ENCODE peak calls at places on chromosomes 7 and 10, in five cellular contexts. W is sigmoid colon, S is transverse colon, N is upper lobe of left lung, K is suprapubic skin. I is an unnamed sample.

GRCh38 chr7:92781117-92781720 is 55.2 kb downstream of the CDK6 start:
- DNase-seq in K (no peak), S (no peak), N (no peak), W (no peak), I (no peak)

GRCh38 chr10:78520737-78521430 is 487.2 kb downstream of the RPS24 start:
- DNase-seq in N (no peak), K (peak), W (no peak), S (no peak), I (no peak)

GRCh38 chr10:12077580-12078180 is 8.9 kb downstream of the DHTKD1 start:
- DNase-seq in N (no peak), K (no peak), S (no peak), W (no peak), I (no peak)

GRCh38 chr10:91410638-91411367 is 659 bp downstream of the HECTD2 start:
- DNase-seq in K (peak), W (no peak), N (no peak), S (no peak), I (no peak)

GRCh38 chr10:83539528-83540308 is 599.6 kb upstream of the GHITM start:
- DNase-seq in W (peak), K (no peak), N (no peak), S (peak), I (no peak)

GRCh38 chr10:12960431-12960898 is 41.0 kb downstream of the CCDC3 start:
- DNase-seq in S (peak), K (no peak), N (no peak), W (no peak), I (no peak)

GRCh38 chr7:13421779-13422178 is 567.7 kb downstream of the ETV1 start:
- DNase-seq in S (no peak), K (no peak), W (no peak), N (no peak), I (no peak)

GRCh38 chr7:22393825-22394458 is 37.0 kb upstream of the RAPGEF5 start:
- DNase-seq in S (no peak), W (no peak), N (no peak), K (no peak), I (no peak)

GRCh38 chr7:101911011-101911799 is 93.8 kb downstream of the CUX1 start:
- DNase-seq in W (peak), S (no peak), K (peak), N (peak), I (no peak)

GRCh38 chr7:41786943-41787342 is 84.1 kb upstream of the INHBA start:
- DNase-seq in W (no peak), S (no peak), K (no peak), N (no peak), I (no peak)

GRCh38 chr10:8278099-8278498 is 223.6 kb downstream of the GATA3 start:
- DNase-seq in W (no peak), S (no peak), K (no peak), N (no peak), I (peak)

GRCh38 chr10:55370021-55370420 is 569.0 kb upstream of the PCDH15 start:
- DNase-seq in K (no peak), S (no peak), W (no peak), N (no peak), I (no peak)

GRCh38 chr7:98368721-98369120 is 32.2 kb downstream of the BAIAP2L1 start:
- DNase-seq in K (no peak), S (no peak), W (no peak), N (no peak), I (no peak)

GRCh38 chr10:24858908-24859270 is 93.5 kb downstream of the PRTFDC1 start:
- DNase-seq in W (no peak), K (no peak), N (no peak), S (no peak), I (no peak)

GRCh38 chr7:113635492-113635891 is 283.3 kb downstream of the PPP1R3A start:
- DNase-seq in W (no peak), S (no peak), K (no peak), N (no peak), I (no peak)

GRCh38 chr7:2838873-2839578 is 5.1 kb downstream of the GNA12 start:
- DNase-seq in N (no peak), S (peak), W (no peak), K (no peak), I (no peak)

GRCh38 chr10:60384006-60384405 is 5.7 kb downstream of the ANK3 start:
- DNase-seq in S (no peak), N (no peak), K (no peak), W (no peak), I (no peak)

GRCh38 chr10:5094265-5095205 is at the start of gene AKR1C3:
- DNase-seq in K (no peak), W (no peak), S (no peak), N (no peak), I (no peak)

GRCh38 chr10:77746313-77746712 is 108.7 kb upstream of the KCNMA1 start:
- DNase-seq in W (no peak), K (no peak), S (no peak), N (no peak), I (no peak)

GRCh38 chr7:159098424-159098786 is 46.3 kb downstream of the VIPR2 start:
- DNase-seq in S (peak), W (no peak), K (no peak), N (peak), I (no peak)

GRCh38 chr10:13234172-13234571 is at the start of gene UCMA:
- DNase-seq in S (no peak), N (no peak), W (no peak), K (peak), I (no peak)

GRCh38 chr10:10911471-10911921 is 106.2 kb upstream of the CELF2 start:
- DNase-seq in W (peak), S (peak), N (peak), K (peak), I (peak)

GRCh38 chr10:129850790-129851189 is 113.3 kb downstream of the EBF3 start:
- DNase-seq in S (no peak), K (peak), N (peak), W (no peak), I (no peak)

GRCh38 chr10:72029414-72029813 is 58.9 kb downstream of the SPOCK2 start:
- DNase-seq in K (no peak), N (no peak), S (no peak), W (no peak), I (no peak)

GRCh38 chr7:157620616-157621015 is 283.8 kb downstream of the DNAJB6 start:
- DNase-seq in N (no peak), K (no peak), W (peak), S (no peak), I (no peak)

GRCh38 chr7:97457054-97457453 is 274.8 kb upstream of the TAC1 start:
- DNase-seq in S (no peak), W (no peak), K (no peak), N (no peak), I (no peak)

GRCh38 chr7:98251251-98251843 is 685 bp downstream of the TECPR1 start:
- DNase-seq in W (no peak), K (no peak), S (peak), N (peak), I (no peak)

GRCh38 chr7:93407239-93407638 is 167.3 kb downstream of the CALCR start:
- DNase-seq in K (no peak), N (no peak), W (no peak), S (no peak), I (no peak)

GRCh38 chr10:95657250-95657649 is 739 bp upstream of the ALDH18A1 start:
- DNase-seq in N (no peak), K (no peak), S (no peak), W (no peak), I (no peak)

GRCh38 chr10:122054046-122055025 is 65.4 kb downstream of the TACC2 start:
- DNase-seq in N (no peak), W (peak), S (peak), K (no peak), I (no peak)

GRCh38 chr10:23100331-23101030 is 5.1 kb downstream of the MSRB2 start:
- DNase-seq in W (no peak), K (no peak), N (no peak), S (no peak), I (no peak)

GRCh38 chr7:52794621-52795020 is 240.8 kb upstream of the POM121L12 start:
- DNase-seq in S (no peak), N (no peak), K (no peak), W (no peak), I (no peak)

GRCh38 chr7:91265693-91266066 is 1.4 kb downstream of the FZD1 start:
- DNase-seq in K (no peak), W (peak), N (peak), S (peak), I (no peak)

GRCh38 chr7:73519867-73520672 is 2.0 kb downstream of the BAZ1B start:
- DNase-seq in S (peak), N (no peak), K (peak), W (no peak), I (no peak)

GRCh38 chr10:124062390-124062789 is 31.0 kb downstream of the CHST15 start:
- DNase-seq in S (no peak), K (no peak), N (no peak), W (no peak), I (no peak)

GRCh38 chr10:127142831-127143230 is 53.6 kb downstream of the INSYN2A start:
- DNase-seq in W (no peak), S (no peak), N (no peak), K (no peak), I (no peak)

GRCh38 chr7:867001-867405 is 9.4 kb upstream of the GET4 start:
- DNase-seq in N (peak), K (no peak), S (peak), W (peak), I (peak)
- TF ChIP-seq POLR2AphosphoS5 in N (peak), K (peak), S (peak), W (peak), I (peak)

DNA sequence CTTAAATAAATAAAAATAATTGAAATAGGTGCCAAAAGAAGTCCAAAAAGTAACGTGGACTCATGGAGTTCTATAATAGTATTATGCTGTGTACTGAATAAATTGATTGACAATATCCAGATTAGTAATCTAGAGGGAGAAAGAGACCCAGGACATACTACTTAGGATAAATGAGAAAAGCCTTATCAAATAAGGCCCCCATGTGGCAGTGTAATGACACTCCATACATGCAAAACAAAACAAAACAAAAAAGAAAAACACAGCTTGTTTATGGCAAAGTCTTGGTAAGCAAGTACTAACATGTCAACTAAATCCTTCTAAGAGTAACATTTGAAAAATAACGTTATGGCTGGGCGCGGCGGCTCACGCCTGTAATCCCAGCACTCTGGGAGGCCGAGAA is 3.6 kb upstream of the RUNDC3B start:
- DNase-seq in K (no peak), S (no peak), W (no peak), N (no peak), I (no peak)
- TF ChIP-seq EP300 in K (no peak), S (no peak), W (no peak), N (no peak), I (no peak)

GRCh38 chr7:149558149-149558861 is 60.7 kb upstream of the ZNF746 start:
- DNase-seq in S (no peak), K (no peak), W (no peak), N (no peak), I (no peak)
- TF ChIP-seq POLR2AphosphoS5 in S (no peak), K (no peak), W (no peak), N (no peak), I (no peak)

DNA sequence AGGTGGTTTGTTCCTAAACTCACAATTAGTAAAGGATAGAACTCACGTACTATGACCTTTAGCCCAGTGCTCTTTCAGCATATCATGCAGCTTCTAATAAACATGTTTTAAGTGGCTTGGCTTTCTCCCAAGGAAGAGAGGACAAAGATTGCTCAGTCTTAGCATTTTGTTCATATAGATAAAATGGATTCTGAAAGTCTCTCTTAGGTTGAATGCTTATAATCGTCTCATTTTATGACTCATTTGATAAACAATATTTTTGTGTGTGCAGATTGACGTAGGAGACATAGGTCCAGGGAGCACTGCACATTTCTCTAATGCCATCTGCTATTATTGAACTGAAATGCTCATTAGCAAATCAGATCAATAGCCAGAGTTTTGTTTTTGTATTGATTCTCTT is 44.8 kb downstream of the GNAT3 start:
- DNase-seq in S (no peak), N (no peak), W (no peak), K (no peak), I (no peak)
- TF ChIP-seq EP300 in S (no peak), N (no peak), W (no peak), K (no peak), I (no peak)

DNA sequence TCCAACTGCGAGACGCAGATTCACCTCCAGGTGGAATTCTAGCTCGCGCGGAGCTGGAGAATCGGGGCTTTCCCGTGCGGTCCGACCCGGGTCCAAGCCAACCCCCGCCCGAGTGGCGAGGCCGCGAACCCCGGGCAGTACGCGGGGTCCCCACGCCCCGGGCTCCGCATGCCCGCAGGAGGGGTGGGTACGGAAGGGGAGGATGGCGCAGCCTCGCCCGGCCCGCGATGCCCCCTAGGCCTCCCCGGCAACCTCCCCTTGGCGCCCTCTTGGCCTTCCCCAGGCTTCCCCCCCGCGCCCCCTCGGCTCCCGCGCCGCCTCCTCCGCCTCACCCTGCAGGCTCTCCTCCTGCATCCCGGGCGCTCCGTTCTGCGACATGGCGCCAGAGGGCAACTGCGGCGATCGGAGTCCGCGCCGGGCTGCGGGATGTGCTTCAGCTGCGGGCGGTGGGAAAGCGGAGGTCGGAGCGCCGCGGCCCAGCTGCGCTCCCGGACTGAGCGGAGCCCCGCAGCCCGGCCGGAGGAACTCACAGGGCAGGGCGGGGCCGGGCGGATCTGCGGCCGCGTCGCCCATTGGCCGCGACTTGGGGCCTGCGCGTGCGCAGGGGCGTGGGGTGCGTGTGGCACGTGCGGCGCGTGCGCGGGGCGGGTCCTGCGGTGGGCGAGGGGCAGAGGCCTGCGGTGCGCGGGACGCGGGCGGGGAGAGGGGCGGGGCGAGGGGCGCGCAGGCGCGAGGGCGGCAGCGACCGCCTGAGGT is at the start of gene BNIP3:
- DNase-seq in W (peak), N (peak), K (peak), S (peak), I (peak)
- TF ChIP-seq POLR2AphosphoS5 in W (peak), N (peak), K (no peak), S (peak), I (peak)

GRCh38 chr7:151599401-151600227 is 79.9 kb upstream of the RHEB start:
- DNase-seq in W (peak), N (no peak), K (no peak), S (peak), I (no peak)
- TF ChIP-seq EP300 in W (no peak), N (no peak), K (no peak), S (no peak), I (no peak)

GRCh38 chr10:48442809-48443177 is 136.3 kb downstream of the MAPK8 start:
- DNase-seq in S (no peak), W (no peak), K (no peak), N (no peak), I (no peak)

GRCh38 chr10:48439581-48440041 is 133.1 kb downstream of the MAPK8 start:
- DNase-seq in W (no peak), N (no peak), S (peak), K (no peak), I (no peak)

GRCh38 chr10:48444266-48444665 is 137.8 kb downstream of the MAPK8 start:
- DNase-seq in N (no peak), S (no peak), K (no peak), W (no peak), I (peak)

GRCh38 chr10:48440771-48441170 is 134.3 kb downstream of the MAPK8 start:
- DNase-seq in N (no peak), W (no peak), S (no peak), K (no peak), I (peak)

GRCh38 chr10:48442090-48442808 is 135.8 kb downstream of the MAPK8 start:
- DNase-seq in K (no peak), W (no peak), S (no peak), N (peak), I (peak)
- TF ChIP-seq POLR2AphosphoS5 in K (no peak), W (no peak), S (no peak), N (no peak), I (no peak)

GRCh38 chr7:155791214-155791737 is 21.0 kb downstream of the SHH start:
- DNase-seq in S (no peak), N (no peak), K (no peak), W (no peak), I (no peak)
- TF ChIP-seq EP300 in S (no peak), N (no peak), K (no peak), W (no peak), I (no peak)

GRCh38 chr7:142804715-142805114 is 33.9 kb downstream of the PRSS2 start:
- DNase-seq in K (no peak), S (no peak), W (no peak), N (no peak), I (no peak)
- TF ChIP-seq POLR2AphosphoS5 in K (no peak), S (no peak), W (no peak), N (no peak), I (no peak)